ENCODE peak calls at places on chromosomes 4 and X, in five cellular contexts. I, E, J, Z and S are unnamed samples.

GRCh38 chr4:3533421-3533820 is 1.2 kb upstream of the LRPAP1 start:
- DNase-seq in I (no peak), E (no peak), Z (no peak), J (no peak), S (no peak)

GRCh38 chr4:2432004-2432403 is 13.2 kb downstream of the CFAP99 start:
- DNase-seq in J (no peak), I (no peak), E (no peak), Z (no peak), S (no peak)

GRCh38 chrX:641671-642435 is 11.3 kb downstream of the SHOX start:
- DNase-seq in J (no peak), I (no peak), Z (no peak), E (no peak), S (no peak)

GRCh38 chrX:54825716-54826428 is 18.3 kb downstream of the MAGED2 start:
- DNase-seq in J (no peak), I (no peak), Z (peak), E (no peak), S (no peak)

GRCh38 chr4:153260553-153261306 is 56.5 kb downstream of the TRIM2 start:
- DNase-seq in J (peak), Z (peak), E (no peak), I (no peak), S (peak)

GRCh38 chr4:3371581-3372001 is 70.2 kb upstream of the HGFAC start:
- DNase-seq in E (no peak), I (no peak), Z (peak), J (peak), S (peak)

GRCh38 chr4:6475492-6476020 is 3.1 kb upstream of the PPP2R2C start:
- DNase-seq in E (no peak), Z (no peak), J (no peak), I (no peak), S (no peak)

GRCh38 chr4:15352508-15352907 is 75.3 kb upstream of the C1QTNF7 start:
- DNase-seq in E (no peak), I (no peak), J (no peak), Z (peak), S (no peak)

GRCh38 chrX:153981771-153982533 is 9.4 kb downstream of the TMEM187 start:
- DNase-seq in Z (no peak), J (no peak), I (no peak), E (no peak), S (peak)

GRCh38 chrX:42386681-42387080 is 391.3 kb downstream of the PPP1R2C start:
- DNase-seq in E (no peak), J (no peak), I (no peak), Z (no peak), S (no peak)

GRCh38 chrX:53256446-53257041 is 24.8 kb downstream of the IQSEC2 start:
- DNase-seq in J (no peak), E (no peak), Z (no peak), I (no peak), S (no peak)

GRCh38 chrX:23756165-23756564 is 13.1 kb upstream of the ACOT9 start:
- DNase-seq in I (peak), E (peak), Z (peak), J (peak), S (peak)

GRCh38 chr4:47213971-47214370 is 182.6 kb downstream of the GABRB1 start:
- DNase-seq in I (peak), E (no peak), J (peak), Z (peak), S (peak)

GRCh38 chrX:68990948-68991347 is 162.1 kb downstream of the EFNB1 start:
- DNase-seq in Z (no peak), E (no peak), I (no peak), J (no peak), S (no peak)

GRCh38 chr4:38902695-38903094 is 35.1 kb downstream of the FAM114A1 start:
- DNase-seq in J (peak), I (peak), E (no peak), Z (no peak), S (no peak)

GRCh38 chr4:184370711-184371389 is 103.5 kb downstream of the IRF2 start:
- DNase-seq in I (no peak), E (no peak), J (peak), Z (peak), S (peak)

GRCh38 chr4:140176735-140177134 is 22.8 kb upstream of the MAML3 start:
- DNase-seq in I (no peak), J (no peak), Z (peak), E (no peak), S (peak)

GRCh38 chr4:13912966-13913365 is 285.4 kb upstream of the BOD1L1 start:
- DNase-seq in J (peak), Z (peak), I (no peak), E (no peak), S (peak)

GRCh38 chrX:19709812-19710518 is 177.4 kb downstream of the SH3KBP1 start:
- DNase-seq in E (no peak), I (no peak), J (peak), Z (peak), S (peak)

GRCh38 chrX:54921427-54922021 is 900 bp downstream of the TRO start:
- DNase-seq in Z (peak), I (peak), J (peak), E (peak), S (peak)

GRCh38 chr4:86092684-86093083 is 267.2 kb downstream of the MAPK10 start:
- DNase-seq in Z (peak), E (no peak), J (peak), I (no peak), S (peak)

GRCh38 chr4:174517502-174517901 is 4.8 kb downstream of the HPGD start:
- DNase-seq in Z (no peak), J (no peak), I (no peak), E (no peak), S (no peak)

GRCh38 chrX:24463077-24463476 is 2.0 kb upstream of the PDK3 start:
- DNase-seq in Z (no peak), E (no peak), J (no peak), I (no peak), S (no peak)

GRCh38 chr4:105632599-105632998 is 75.9 kb downstream of the INTS12 start:
- DNase-seq in J (no peak), E (no peak), Z (no peak), I (no peak), S (no peak)

GRCh38 chr4:20625460-20625859 is 74.8 kb upstream of the PACRGL start:
- DNase-seq in J (no peak), I (no peak), Z (no peak), E (peak), S (no peak)

GRCh38 chr4:108118505-108118904 is 50.2 kb downstream of the LEF1 start:
- DNase-seq in E (no peak), I (peak), Z (no peak), J (no peak), S (no peak)

GRCh38 chrX:69050051-69050785 is 115.0 kb downstream of the PJA1 start:
- DNase-seq in E (no peak), Z (no peak), J (no peak), I (no peak), S (no peak)

GRCh38 chr4:161554372-161554990 is 609.3 kb downstream of the FSTL5 start:
- DNase-seq in E (no peak), Z (peak), I (no peak), J (peak), S (peak)

GRCh38 chr4:3712936-3713335 is 53.2 kb upstream of the ADRA2C start:
- DNase-seq in J (no peak), I (no peak), Z (no peak), E (no peak), S (no peak)

GRCh38 chr4:182102576-182102975 is 140.6 kb upstream of the TENM3 start:
- DNase-seq in J (no peak), E (no peak), I (no peak), Z (no peak), S (peak)

GRCh38 chr4:69875986-69876542 is 16.1 kb upstream of the SULT1E1 start:
- DNase-seq in J (no peak), Z (no peak), E (no peak), I (peak), S (no peak)

GRCh38 chr4:101008503-101008902 is 338.8 kb downstream of the PPP3CA start:
- DNase-seq in J (no peak), E (no peak), I (peak), Z (no peak), S (no peak)

GRCh38 chr4:140162596-140162995 is 8.6 kb upstream of the MAML3 start:
- DNase-seq in J (no peak), I (no peak), Z (no peak), E (no peak), S (no peak)

GRCh38 chr4:663438-664428 is 10.3 kb downstream of the ATP5ME start:
- DNase-seq in E (no peak), Z (no peak), I (no peak), J (peak), S (no peak)

GRCh38 chr4:61397174-61397573 is 197.0 kb downstream of the ADGRL3 start:
- DNase-seq in Z (peak), E (no peak), I (no peak), J (peak), S (peak)

GRCh38 chrX:75746891-75747639 is 38.0 kb downstream of the MAGEE2 start:
- DNase-seq in E (peak), Z (no peak), I (peak), J (peak), S (peak)

GRCh38 chrX:13652256-13653021 is 502 bp upstream of the TCEANC start:
- DNase-seq in J (peak), Z (peak), E (no peak), I (no peak), S (peak)

GRCh38 chrX:137574784-137575298 is 8.9 kb downstream of the ZIC3 start:
- DNase-seq in E (no peak), Z (no peak), J (no peak), I (no peak), S (no peak)
- H3K4me3 ChIP-seq in E (no peak), Z (no peak), J (peak), I (no peak), S (no peak)

DNA sequence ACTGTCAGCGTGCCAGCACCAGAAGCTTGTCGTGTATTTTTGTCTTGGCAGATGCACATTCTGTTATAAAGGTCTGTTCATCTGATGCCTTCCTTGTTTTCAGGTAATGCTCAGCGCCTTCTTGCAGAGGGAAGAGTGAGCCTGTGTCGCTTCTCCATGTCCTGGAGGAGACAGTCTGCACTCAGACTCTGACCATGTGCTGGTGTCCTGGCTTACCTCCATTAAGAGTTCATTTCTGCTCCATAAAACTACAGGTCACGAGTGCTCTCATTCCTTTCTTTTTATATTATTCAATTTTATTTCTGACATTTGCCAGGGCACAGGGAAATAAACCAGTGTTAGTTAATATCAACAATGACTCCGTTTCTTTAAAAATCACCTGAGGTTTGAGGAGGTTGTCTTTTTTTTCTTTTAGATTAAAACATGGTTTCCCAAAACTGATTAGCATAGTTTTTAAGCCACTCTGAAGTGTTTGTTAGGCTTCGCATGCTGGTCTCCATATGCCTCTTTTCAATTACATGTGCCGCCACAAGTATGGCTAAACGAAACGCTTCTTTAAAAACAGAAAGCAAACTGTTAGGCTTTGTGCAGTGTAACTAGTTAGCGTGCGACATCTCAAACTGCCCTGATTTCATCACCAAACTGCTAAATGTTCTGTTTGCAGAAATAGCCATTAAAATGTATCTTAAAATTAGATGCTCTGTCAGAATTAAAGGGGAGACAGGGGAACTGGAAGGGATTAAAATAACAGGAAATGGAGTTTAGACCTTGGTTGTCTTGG is 215.3 kb upstream of the GK2 start:
- DNase-seq in Z (peak), J (peak), E (no peak), I (no peak), S (peak)
- H3K4me3 ChIP-seq in Z (no peak), J (no peak), E (no peak), I (no peak), S (peak)

GRCh38 chrX:47218280-47218919 is at the start of gene CDK16:
- DNase-seq in I (peak), J (peak), Z (peak), E (peak), S (peak)

GRCh38 chrX:47217852-47218279 is 615 bp upstream of the CDK16 start:
- DNase-seq in I (peak), Z (peak), E (peak), J (peak), S (peak)

GRCh38 chrX:47216393-47216925 is 2.0 kb upstream of the CDK16 start:
- DNase-seq in E (no peak), Z (no peak), I (no peak), J (no peak), S (no peak)

GRCh38 chrX:47218920-47219815 is 687 bp downstream of the CDK16 start:
- DNase-seq in E (peak), I (no peak), Z (no peak), J (peak), S (no peak)

DNA sequence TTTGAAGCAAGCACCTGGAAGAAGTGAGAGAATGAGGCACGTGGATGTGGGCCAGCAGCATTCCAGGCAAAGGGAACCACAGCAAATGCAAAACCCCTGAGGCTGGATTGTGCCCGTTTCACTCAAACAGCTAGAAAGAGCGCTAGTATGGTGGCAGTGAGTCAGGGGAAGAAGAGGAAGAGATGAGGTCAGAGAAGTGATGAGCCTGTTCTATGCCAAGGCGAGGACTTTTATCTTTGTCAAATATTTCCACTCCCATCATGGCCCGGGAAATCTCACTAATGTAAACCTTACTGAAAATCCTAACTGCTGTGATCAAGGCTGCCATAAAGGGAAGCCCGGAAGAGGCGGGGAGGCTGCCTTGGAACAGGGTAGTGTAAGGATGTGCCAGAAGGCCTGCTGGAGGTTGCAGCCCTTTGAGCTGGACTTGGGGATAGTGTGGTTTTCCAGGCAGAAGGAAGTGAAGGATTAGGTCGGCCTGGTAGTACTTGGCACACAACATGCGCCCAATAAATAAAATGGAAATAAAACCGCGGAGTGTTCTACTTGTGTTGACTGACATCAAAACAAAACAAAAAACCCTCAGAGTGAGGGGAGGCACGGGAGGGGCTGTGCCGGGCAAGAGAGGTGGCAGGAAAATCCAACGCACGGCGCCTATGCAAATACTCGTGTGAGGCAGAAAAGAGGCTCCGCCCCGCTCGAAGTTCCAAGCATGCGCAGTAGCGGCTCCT is 1.2 kb upstream of the CDK16 start:
- DNase-seq in I (peak), J (peak), Z (peak), E (peak), S (peak)
- H3K4me3 ChIP-seq in I (peak), J (peak), Z (peak), E (peak), S (peak)

GRCh38 chrX:49183701-49184281 is 2.4 kb downstream of the PRICKLE3 start:
- DNase-seq in Z (no peak), I (no peak), E (no peak), J (no peak), S (no peak)

GRCh38 chrX:49184294-49185061 is 1.7 kb downstream of the PRICKLE3 start:
- DNase-seq in Z (peak), J (peak), E (peak), I (no peak), S (peak)

GRCh38 chrX:49186125-49187027 is at the start of gene PRICKLE3:
- DNase-seq in E (peak), I (peak), Z (peak), J (peak), S (peak)

GRCh38 chrX:49187028-49187394 is 838 bp upstream of the PRICKLE3 start:
- DNase-seq in E (no peak), J (no peak), Z (no peak), I (no peak), S (no peak)

DNA sequence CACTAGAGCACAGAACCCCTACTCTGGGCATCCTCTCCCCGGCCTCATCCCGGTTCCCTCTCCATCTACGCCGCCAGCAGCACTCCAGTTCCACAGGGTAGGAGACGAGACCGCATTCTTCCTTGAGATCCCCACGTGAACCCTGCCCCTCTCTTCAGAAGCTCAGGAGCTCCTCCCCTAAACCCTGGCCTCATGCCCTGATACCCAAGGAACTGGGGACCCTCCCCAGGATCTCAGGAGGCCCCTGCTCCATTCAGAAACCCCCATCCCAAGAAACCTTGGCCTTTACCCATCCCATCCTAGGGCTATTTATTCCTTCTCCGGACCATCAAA is 1.1 kb downstream of the PRICKLE3 start:
- DNase-seq in Z (no peak), I (no peak), J (no peak), E (no peak), S (no peak)
- H3K4me3 ChIP-seq in Z (peak), I (no peak), J (peak), E (peak), S (peak)

GRCh38 chr4:154560824-154561231 is 2.0 kb upstream of the FGB start:
- DNase-seq in J (peak), I (peak), E (no peak), Z (peak), S (peak)

GRCh38 chr4:154562697-154563254 is at the start of gene FGB:
- DNase-seq in E (no peak), Z (no peak), J (no peak), I (no peak), S (no peak)

GRCh38 chr4:154566639-154567204 is 3.9 kb downstream of the FGB start:
- DNase-seq in Z (peak), I (no peak), J (no peak), E (no peak), S (no peak)

GRCh38 chr4:154565704-154566103 is 2.9 kb downstream of the FGB start:
- DNase-seq in J (no peak), I (no peak), E (no peak), Z (no peak), S (no peak)

GRCh38 chr4:154564311-154564710 is 1.5 kb downstream of the FGB start:
- DNase-seq in I (no peak), J (no peak), E (no peak), Z (no peak), S (no peak)
- H3K4me3 ChIP-seq in I (peak), J (no peak), E (no peak), Z (no peak), S (no peak)

GRCh38 chr4:80185787-80186548 is 11.3 kb upstream of the PRDM8 start:
- DNase-seq in I (no peak), J (no peak), Z (peak), E (no peak), S (no peak)
- H3K4me3 ChIP-seq in I (no peak), J (peak), Z (peak), E (peak), S (peak)

GRCh38 chr4:75630932-75631320 is 598 bp upstream of the CDKL2 start:
- DNase-seq in I (no peak), J (peak), E (no peak), Z (no peak), S (no peak)
- H3K4me3 ChIP-seq in I (no peak), J (peak), E (peak), Z (peak), S (peak)

GRCh38 chr4:123304151-123305021 is 92.2 kb upstream of the SPRY1 start:
- DNase-seq in I (no peak), E (peak), J (no peak), Z (no peak), S (no peak)
- H3K4me3 ChIP-seq in I (no peak), E (no peak), J (no peak), Z (no peak), S (no peak)

DNA sequence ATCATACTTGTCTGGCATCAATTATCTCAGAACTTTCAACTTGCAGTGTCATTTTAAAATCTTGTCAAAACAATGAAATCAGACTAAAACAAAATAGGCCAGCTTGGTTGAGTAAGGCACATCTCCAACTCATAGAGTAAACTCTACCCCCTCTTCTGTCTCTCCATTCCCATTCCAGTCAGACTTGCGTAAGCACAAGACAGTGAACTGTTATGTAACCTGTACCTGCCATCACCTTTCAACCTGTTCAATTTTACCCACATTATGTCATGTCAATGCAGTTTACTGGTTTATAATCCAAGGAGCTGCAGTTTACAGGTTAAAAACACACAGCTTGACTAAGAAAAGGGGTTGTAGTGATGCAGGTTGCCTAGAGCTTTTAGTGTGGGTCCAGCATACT is 8.3 kb downstream of the CDX4 start:
- DNase-seq in E (no peak), Z (no peak), I (no peak), J (no peak), S (no peak)
- H3K4me3 ChIP-seq in E (no peak), Z (no peak), I (no peak), J (no peak), S (no peak)